ENCODE peak calls at places on chromosomes 13 and 19, in four cellular contexts. D is cardiac fibroblast, X is HFF-Myc, A is tibial nerve. E is an unnamed sample.
A peak's percentile ranks its signal among the peaks of the same experiment; 100 is the strongest.

GRCh38 chr19:42246869-42247630 is 4.6 kb upstream of the GSK3A start:
- DNase-seq in D (no peak), X (no peak), A (no peak), E (no peak)

GRCh38 chr19:7699422-7700127 is 2.4 kb downstream of the FCER2 start:
- DNase-seq in D (peak; percentile 43), X (no peak), A (no peak), E (peak; percentile 85)

GRCh38 chr19:38429055-38429810 is 3.2 kb upstream of the RASGRP4 start:
- DNase-seq in D (no peak), X (no peak), A (no peak), E (no peak)

GRCh38 chr13:106573855-106574254 is 5.9 kb upstream of the ARGLU1 start:
- DNase-seq in D (peak; percentile 47), X (no peak), A (peak; percentile 62), E (no peak)

GRCh38 chr13:103883152-103883551 is 816.9 kb upstream of the SLC10A2 start:
- DNase-seq in D (peak; percentile 97), X (no peak), A (peak; percentile 75), E (no peak)

GRCh38 chr19:35436477-35437141 is 11.4 kb upstream of the FFAR2 start:
- DNase-seq in D (peak; percentile 27), X (peak; percentile 10), A (peak; percentile 20), E (peak; percentile 64)

GRCh38 chr13:102878491-102878890 is 32.7 kb downstream of the ERCC5 start:
- DNase-seq in D (peak; percentile 64), X (no peak), A (no peak), E (no peak)

GRCh38 chr19:35314858-35315470 is 14.0 kb upstream of the CD22 start:
- DNase-seq in D (no peak), X (no peak), A (no peak), E (no peak)

GRCh38 chr19:47032171-47032811 is 12.7 kb downstream of the NPAS1 start:
- DNase-seq in D (no peak), X (no peak), A (no peak), E (peak; percentile 69)

GRCh38 chr13:33694546-33694945 is 123.4 kb upstream of the RFC3 start:
- DNase-seq in D (no peak), X (no peak), A (no peak), E (no peak)

GRCh38 chr19:23509686-23510450 is 114.6 kb upstream of the ZNF91 start:
- DNase-seq in D (no peak), X (no peak), A (no peak), E (no peak)

GRCh38 chr19:42132030-42132628 is at the start of gene POU2F2:
- DNase-seq in D (no peak), X (no peak), A (peak; percentile 19), E (peak; percentile 84)

GRCh38 chr19:11736696-11737095 is 2.0 kb downstream of the ZNF823 start:
- DNase-seq in D (peak; percentile 86), X (no peak), A (no peak), E (peak; percentile 44)

GRCh38 chr13:68609671-68610070 is 1379.5 kb upstream of the PCDH9 start:
- DNase-seq in D (no peak), X (no peak), A (no peak), E (no peak)

GRCh38 chr13:110593430-110594130 is 21.8 kb upstream of the NAXD start:
- DNase-seq in D (peak; percentile 76), X (peak; percentile 31), A (peak; percentile 28), E (peak; percentile 76)

GRCh38 chr13:46339035-46339666 is 47.9 kb downstream of the RUBCNL start:
- DNase-seq in D (peak; percentile 96), X (no peak), A (peak; percentile 47), E (peak; percentile 68)

GRCh38 chr19:40274585-40275544 is 10.3 kb downstream of the AKT2 start:
- DNase-seq in D (no peak), X (no peak), A (no peak), E (peak; percentile 47)

GRCh38 chr13:43220873-43221578 is 197.6 kb downstream of the DNAJC15 start:
- DNase-seq in D (no peak), X (no peak), A (no peak), E (no peak)

GRCh38 chr13:109874921-109875454 is 88.6 kb upstream of the IRS2 start:
- DNase-seq in D (peak; percentile 79), X (no peak), A (no peak), E (no peak)

GRCh38 chr19:33143897-33144405 is 12.0 kb downstream of the WDR88 start:
- DNase-seq in D (peak; percentile 62), X (no peak), A (peak; percentile 60), E (peak; percentile 65)

DNA sequence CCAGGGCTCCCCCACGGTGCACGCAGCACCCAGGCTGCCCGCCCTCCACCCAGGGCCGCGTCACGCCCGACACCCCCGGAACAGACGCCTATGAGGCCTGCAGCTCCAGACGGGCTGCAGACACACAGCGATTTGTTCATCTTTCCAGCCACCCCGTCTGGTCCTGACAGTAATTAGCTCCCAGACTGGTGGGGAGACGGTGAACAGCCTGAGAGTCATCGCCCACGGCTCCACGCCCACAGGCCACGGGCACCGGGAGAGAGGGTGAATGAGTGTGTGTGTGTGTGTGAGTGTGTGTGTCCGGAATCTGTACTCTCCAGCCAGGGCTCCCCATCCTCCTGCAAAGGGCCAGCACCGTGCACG is 18.1 kb downstream of the GADD45B start:
- DNase-seq in D (peak; percentile 83), X (no peak), A (no peak), E (no peak)
- H3K4me3 ChIP-seq in D (peak overlapping the region; percentile 49), X (peak overlapping the region; percentile 51), A (no peak overlapping the region), E (no peak overlapping the region)

DNA sequence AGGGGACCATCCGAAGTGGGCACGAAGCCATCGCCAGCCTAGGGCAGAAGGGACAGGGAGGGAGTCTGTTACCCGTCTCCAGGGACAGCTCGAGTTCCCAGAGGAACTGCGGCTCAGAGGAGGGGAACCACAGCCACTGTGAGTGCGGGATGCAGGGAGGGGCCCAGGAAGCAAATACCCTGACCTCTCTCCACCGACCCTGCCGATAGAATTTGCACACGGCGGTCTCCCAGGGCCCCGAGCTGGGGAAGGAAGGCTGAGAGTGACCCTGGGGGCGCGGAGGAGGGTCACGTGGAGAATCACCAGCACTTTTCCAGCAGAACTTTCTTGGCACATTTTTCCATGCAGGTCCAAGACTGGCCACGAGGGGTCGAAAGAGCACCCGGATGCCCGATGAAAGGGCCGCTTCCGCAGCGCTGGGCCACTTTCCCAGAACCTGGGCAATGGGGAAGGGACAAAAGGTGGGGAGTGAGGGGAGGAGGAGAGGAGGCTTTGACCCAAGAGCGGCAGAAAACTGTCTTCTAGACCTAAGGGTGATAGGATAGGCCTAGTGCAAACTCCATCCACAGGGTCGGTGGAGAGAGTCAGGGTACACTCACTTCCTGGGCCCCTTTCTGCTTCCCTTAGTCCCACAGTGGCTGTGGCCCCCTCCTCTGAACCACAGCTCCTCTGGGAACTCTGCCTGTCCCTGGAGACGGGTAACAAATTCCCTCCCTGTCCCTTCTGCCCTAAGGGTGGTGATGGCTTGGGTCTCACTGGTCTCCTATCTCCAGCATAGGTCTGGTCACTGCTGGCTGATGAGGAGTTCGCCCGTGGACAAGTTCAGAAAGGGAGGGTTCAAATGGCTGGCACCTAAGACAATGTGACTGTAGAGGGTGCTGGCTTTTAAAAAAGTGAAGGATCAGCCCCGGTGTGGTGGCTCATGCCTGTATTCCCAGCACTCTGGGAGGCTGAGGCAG is 5.3 kb upstream of the GPR4 start:
- DNase-seq in D (peak; percentile 75), X (peak; percentile 49), A (peak; percentile 75), E (peak; percentile 52)
- H3K4me3 ChIP-seq in D (peak overlapping the region; percentile 14), X (peak overlapping the region; percentile 11), A (no peak overlapping the region), E (no peak overlapping the region)

GRCh38 chr19:49497790-49498106 is 1.5 kb downstream of the RPS11 start:
- DNase-seq in D (no peak), X (no peak), A (no peak), E (peak; percentile 46)
- H3K4me3 ChIP-seq in D (peak overlapping the region; percentile 94), X (peak overlapping the region; percentile 78), A (no peak overlapping the region), E (peak overlapping the region; percentile 92)

GRCh38 chr19:53158119-53158656 is 665 bp downstream of the ZNF347 start:
- DNase-seq in D (peak; percentile 39), X (no peak), A (no peak), E (peak; percentile 43)
- H3K4me3 ChIP-seq in D (peak overlapping the region; percentile 66), X (peak overlapping the region; percentile 42), A (peak overlapping the region; percentile 61), E (peak overlapping the region; percentile 66)

GRCh38 chr19:2185734-2186070 is 22.0 kb downstream of the DOT1L start:
- DNase-seq in D (no peak), X (no peak), A (no peak), E (no peak)

GRCh38 chr19:2184422-2185012 is 20.8 kb downstream of the DOT1L start:
- DNase-seq in D (no peak), X (no peak), A (no peak), E (no peak)

GRCh38 chr19:2188708-2189385 is 25.1 kb downstream of the DOT1L start:
- DNase-seq in D (peak; percentile 58), X (no peak), A (no peak), E (no peak)

GRCh38 chr19:2187164-2187563 is 23.4 kb downstream of the DOT1L start:
- DNase-seq in D (no peak), X (no peak), A (no peak), E (no peak)

DNA sequence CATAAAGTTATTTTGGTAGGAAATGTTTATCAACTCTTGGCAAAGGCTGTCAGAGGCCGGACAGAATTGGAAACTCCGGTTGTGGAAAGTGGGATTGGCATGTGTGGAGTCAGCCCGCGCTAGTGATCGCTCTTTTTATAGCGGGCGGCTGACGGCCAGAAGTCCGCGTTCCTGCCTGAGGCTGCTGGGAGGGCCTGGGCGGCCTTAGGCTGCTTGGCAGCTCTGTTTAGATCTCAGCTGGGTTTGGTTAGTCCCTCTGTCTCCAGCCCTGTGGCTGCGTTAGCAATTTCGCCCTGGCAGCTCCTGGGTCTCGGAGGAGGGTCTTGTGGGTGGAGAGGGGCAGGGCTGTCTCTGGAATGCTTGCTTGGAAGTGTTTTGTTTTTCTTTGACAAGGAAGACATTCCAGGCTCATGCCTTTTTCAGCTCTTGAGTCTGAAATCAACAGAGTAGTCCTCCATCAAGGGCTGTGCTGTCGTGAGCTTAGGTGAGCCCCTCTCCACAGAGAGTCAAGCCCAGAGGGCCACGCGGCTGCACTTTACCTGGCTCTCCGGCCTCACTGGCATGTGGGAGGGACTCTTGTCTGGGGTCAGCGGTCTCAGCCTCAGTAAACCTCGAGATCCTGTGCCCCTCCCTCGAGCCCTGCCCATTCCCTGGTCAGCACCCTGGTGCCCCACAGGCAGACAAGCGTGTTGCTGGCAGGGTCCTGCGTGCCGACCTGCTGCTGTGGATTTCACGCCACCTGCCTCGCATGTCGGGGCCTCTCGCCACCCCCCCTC is 22.5 kb downstream of the DOT1L start:
- DNase-seq in D (peak; percentile 73), X (peak; percentile 74), A (peak; percentile 78), E (no peak)
- H3K4me3 ChIP-seq in D (no peak overlapping the region), X (no peak overlapping the region), A (no peak overlapping the region), E (no peak overlapping the region)

GRCh38 chr19:3398114-3398899 is 31.9 kb downstream of the NFIC start:
- DNase-seq in D (no peak), X (no peak), A (peak; percentile 71), E (no peak)
- H3K4me3 ChIP-seq in D (no peak overlapping the region), X (no peak overlapping the region), A (peak overlapping the region; percentile 24), E (no peak overlapping the region)

GRCh38 chr19:18289471-18290066 is 8.1 kb upstream of the JUND start:
- DNase-seq in D (no peak), X (no peak), A (no peak), E (no peak)

GRCh38 chr19:18291590-18292459 is 10.4 kb upstream of the JUND start:
- DNase-seq in D (peak; percentile 69), X (no peak), A (peak; percentile 77), E (peak; percentile 89)

GRCh38 chr19:18291019-18291524 is 9.7 kb upstream of the JUND start:
- DNase-seq in D (no peak), X (no peak), A (no peak), E (peak; percentile 26)

GRCh38 chr19:18292460-18292809 is 11.0 kb upstream of the JUND start:
- DNase-seq in D (peak; percentile 47), X (no peak), A (no peak), E (no peak)

GRCh38 chr19:18290250-18291018 is 9.0 kb upstream of the JUND start:
- DNase-seq in D (no peak), X (no peak), A (no peak), E (peak; percentile 77)
- H3K4me3 ChIP-seq in D (no peak overlapping the region), X (no peak overlapping the region), A (no peak overlapping the region), E (no peak overlapping the region)